ENCODE peak calls at places on chromosomes 12 and 14, in five cellular contexts. O is psoas muscle; M is pancreas; L is CD4-positive, alpha-beta T cell; G is K562. V is an unnamed sample.

GRCh38 chr12:6090786-6091185 is 33.7 kb downstream of the VWF start:
- ATAC-seq in O (no peak), M (no peak), L (no peak), G (no peak), V (peak; percentile 16)

GRCh38 chr12:51904951-51905471 is 2.3 kb upstream of the ACVRL1 start:
- ATAC-seq in O (peak; percentile 59), M (peak; percentile 47), L (no peak), G (peak; percentile 17), V (no peak)

GRCh38 chr14:60311417-60311816 is 62.4 kb downstream of the PPM1A start:
- ATAC-seq in O (no peak), M (no peak), L (no peak), G (no peak), V (no peak)

GRCh38 chr12:131883521-131883900 is 10.9 kb upstream of the ULK1 start:
- ATAC-seq in O (no peak), M (no peak), L (no peak), G (peak; percentile 33), V (peak; percentile 54)

GRCh38 chr12:39798429-39798828 is 178.8 kb upstream of the ABCD2 start:
- ATAC-seq in O (no peak), M (no peak), L (no peak), G (no peak), V (no peak)

GRCh38 chr12:46472893-46473633 is 100.5 kb upstream of the SLC38A2 start:
- ATAC-seq in O (no peak), M (peak; percentile 65), L (no peak), G (no peak), V (no peak)

GRCh38 chr14:103516426-103517171 is 6.0 kb downstream of the CKB start:
- ATAC-seq in O (no peak), M (no peak), L (no peak), G (no peak), V (no peak)

GRCh38 chr12:116717466-116718457 is 20.1 kb downstream of the SPRING1 start:
- ATAC-seq in O (peak; percentile 95), M (peak; percentile 10), L (no peak), G (no peak), V (no peak)

GRCh38 chr12:27000962-27001361 is 13.2 kb downstream of the TM7SF3 start:
- ATAC-seq in O (no peak), M (peak; percentile 39), L (no peak), G (no peak), V (no peak)

GRCh38 chr12:111699-112591 is 45.4 kb downstream of the IQSEC3 start:
- ATAC-seq in O (no peak), M (peak; percentile 14), L (no peak), G (no peak), V (no peak)

GRCh38 chr14:22433059-22433458 is 156.0 kb downstream of the DAD1 start:
- ATAC-seq in O (no peak), M (peak; percentile 18), L (no peak), G (no peak), V (no peak)

GRCh38 chr12:52836042-52836466 is 1.9 kb upstream of the KRT79 start:
- ATAC-seq in O (no peak), M (no peak), L (peak; percentile 62), G (peak; percentile 41), V (peak; percentile 5)

GRCh38 chr12:49064767-49065152 is 4.2 kb upstream of the KMT2D start:
- ATAC-seq in O (no peak), M (no peak), L (no peak), G (no peak), V (no peak)

GRCh38 chr12:40691913-40692616 is at the start of gene CNTN1:
- ATAC-seq in O (peak; percentile 64), M (peak; percentile 90), L (no peak), G (no peak), V (peak; percentile 74)

GRCh38 chr12:3417937-3418336 is 73.1 kb upstream of the PRMT8 start:
- ATAC-seq in O (no peak), M (peak; percentile 79), L (no peak), G (no peak), V (no peak)

GRCh38 chr14:105398726-105399440 is 545 bp downstream of the TEX22 start:
- ATAC-seq in O (peak; percentile 48), M (peak; percentile 47), L (peak; percentile 52), G (peak; percentile 65), V (peak; percentile 46)

GRCh38 chr12:41956353-41956752 is 188.3 kb downstream of the GXYLT1 start:
- ATAC-seq in O (no peak), M (no peak), L (no peak), G (no peak), V (no peak)

GRCh38 chr12:47878293-47878917 is 26.4 kb downstream of the VDR start:
- ATAC-seq in O (no peak), M (no peak), L (no peak), G (no peak), V (no peak)

GRCh38 chr12:15719230-15719629 is 70.0 kb downstream of the EPS8 start:
- ATAC-seq in O (no peak), M (no peak), L (no peak), G (no peak), V (no peak)

GRCh38 chr12:91423336-91424050 is 240.9 kb upstream of the DCN start:
- ATAC-seq in O (no peak), M (no peak), L (no peak), G (no peak), V (no peak)

GRCh38 chr14:75158843-75159614 is 17.4 kb downstream of the TMED10 start:
- ATAC-seq in O (peak; percentile 58), M (no peak), L (no peak), G (no peak), V (peak; percentile 49)